ENCODE peak calls at places on chromosomes 3 and 15, in eight cellular contexts. One of them, this sample, is unnamed.

GRCh38 chr15:68829068-68829467 is 8.4 kb upstream of the ANP32A start:
- DNase-seq in HCT116: no peak
- DNase-seq in right lobe of liver: no peak
- DNase-seq in GM04503: no peak
- DNase-seq in stimulated activated CD4-positive, alpha-beta T cell treated with anti-CD3 and anti-CD28 coated beads, TNF-alpha, amount 100 ng/mL, for 1 hour: no peak
- DNase-seq in T-helper 17 cell: no peak
- DNase-seq in CD8-positive, alpha-beta memory T cell: no peak
- DNase-seq in HTR-8/SVneo: no peak
- DNase-seq in this sample: no peak

GRCh38 chr3:197306374-197307086 is 8.1 kb upstream of the DLG1 start:
- DNase-seq in T-helper 17 cell: no peak
- DNase-seq in stimulated activated CD4-positive, alpha-beta T cell treated with anti-CD3 and anti-CD28 coated beads, TNF-alpha, amount 100 ng/mL, for 1 hour: no peak
- DNase-seq in HCT116: no peak
- DNase-seq in right lobe of liver: no peak
- DNase-seq in GM04503: peak
- DNase-seq in CD8-positive, alpha-beta memory T cell: no peak
- DNase-seq in HTR-8/SVneo: peak
- DNase-seq in this sample: no peak

GRCh38 chr3:75001330-75001729 is 386.9 kb upstream of the CNTN3 start:
- DNase-seq in GM04503: no peak
- DNase-seq in HTR-8/SVneo: no peak
- DNase-seq in stimulated activated CD4-positive, alpha-beta T cell treated with anti-CD3 and anti-CD28 coated beads, TNF-alpha, amount 100 ng/mL, for 1 hour: no peak
- DNase-seq in CD8-positive, alpha-beta memory T cell: no peak
- DNase-seq in right lobe of liver: no peak
- DNase-seq in T-helper 17 cell: no peak
- DNase-seq in HCT116: no peak
- DNase-seq in this sample: no peak

GRCh38 chr3:162441716-162442115 is 945.1 kb downstream of the OTOL1 start:
- DNase-seq in HCT116: no peak
- DNase-seq in stimulated activated CD4-positive, alpha-beta T cell treated with anti-CD3 and anti-CD28 coated beads, TNF-alpha, amount 100 ng/mL, for 1 hour: no peak
- DNase-seq in right lobe of liver: no peak
- DNase-seq in T-helper 17 cell: no peak
- DNase-seq in GM04503: no peak
- DNase-seq in CD8-positive, alpha-beta memory T cell: no peak
- DNase-seq in HTR-8/SVneo: no peak
- DNase-seq in this sample: no peak

GRCh38 chr3:151434151-151434890 is 26.5 kb downstream of the IGSF10 start:
- DNase-seq in stimulated activated CD4-positive, alpha-beta T cell treated with anti-CD3 and anti-CD28 coated beads, TNF-alpha, amount 100 ng/mL, for 1 hour: no peak
- DNase-seq in GM04503: peak
- DNase-seq in T-helper 17 cell: no peak
- DNase-seq in CD8-positive, alpha-beta memory T cell: no peak
- DNase-seq in HTR-8/SVneo: no peak
- DNase-seq in right lobe of liver: no peak
- DNase-seq in HCT116: no peak
- DNase-seq in this sample: no peak

GRCh38 chr3:141128126-141128777 is 77.1 kb downstream of the SPSB4 start:
- DNase-seq in GM04503: no peak
- DNase-seq in stimulated activated CD4-positive, alpha-beta T cell treated with anti-CD3 and anti-CD28 coated beads, TNF-alpha, amount 100 ng/mL, for 1 hour: no peak
- DNase-seq in HCT116: no peak
- DNase-seq in CD8-positive, alpha-beta memory T cell: no peak
- DNase-seq in right lobe of liver: no peak
- DNase-seq in T-helper 17 cell: no peak
- DNase-seq in HTR-8/SVneo: no peak
- DNase-seq in this sample: no peak

GRCh38 chr3:15754047-15754446 is 43.7 kb downstream of the ANKRD28 start:
- DNase-seq in stimulated activated CD4-positive, alpha-beta T cell treated with anti-CD3 and anti-CD28 coated beads, TNF-alpha, amount 100 ng/mL, for 1 hour: no peak
- DNase-seq in GM04503: no peak
- DNase-seq in HCT116: no peak
- DNase-seq in HTR-8/SVneo: no peak
- DNase-seq in CD8-positive, alpha-beta memory T cell: no peak
- DNase-seq in right lobe of liver: no peak
- DNase-seq in T-helper 17 cell: no peak
- DNase-seq in this sample: no peak

GRCh38 chr3:191143224-191143623 is 55.8 kb upstream of the OSTN start:
- DNase-seq in HCT116: no peak
- DNase-seq in HTR-8/SVneo: no peak
- DNase-seq in GM04503: no peak
- DNase-seq in right lobe of liver: no peak
- DNase-seq in stimulated activated CD4-positive, alpha-beta T cell treated with anti-CD3 and anti-CD28 coated beads, TNF-alpha, amount 100 ng/mL, for 1 hour: no peak
- DNase-seq in T-helper 17 cell: no peak
- DNase-seq in CD8-positive, alpha-beta memory T cell: no peak
- DNase-seq in this sample: no peak

GRCh38 chr15:57387644-57388076 is 11.4 kb downstream of the CGNL1 start:
- DNase-seq in GM04503: no peak
- DNase-seq in HCT116: no peak
- DNase-seq in right lobe of liver: no peak
- DNase-seq in T-helper 17 cell: no peak
- DNase-seq in stimulated activated CD4-positive, alpha-beta T cell treated with anti-CD3 and anti-CD28 coated beads, TNF-alpha, amount 100 ng/mL, for 1 hour: no peak
- DNase-seq in HTR-8/SVneo: no peak
- DNase-seq in CD8-positive, alpha-beta memory T cell: no peak
- DNase-seq in this sample: no peak